ENCODE peak calls at places on chromosomes 1 and 21, in four cellular contexts. One of them, this sample, is unnamed.

GRCh38 chr1:245768596-245768995 is 613.8 kb downstream of the KIF26B start:
- DNase-seq in PC-3: no peak
- DNase-seq in neural progenitor cell: no peak
- DNase-seq in GM23248: no peak
- DNase-seq in this sample: no peak

GRCh38 chr1:179169616-179170467 is 59.6 kb downstream of the ABL2 start:
- DNase-seq in GM23248: peak; percentile 90
- DNase-seq in neural progenitor cell: no peak
- DNase-seq in PC-3: peak; percentile 64
- DNase-seq in this sample: no peak

GRCh38 chr1:177256153-177256814 is 85.5 kb downstream of the BRINP2 start:
- DNase-seq in PC-3: peak; percentile 97
- DNase-seq in neural progenitor cell: peak; percentile 82
- DNase-seq in GM23248: peak; percentile 89
- DNase-seq in this sample: no peak

GRCh38 chr1:246306415-246307037 is 200.6 kb downstream of the SMYD3 start:
- DNase-seq in neural progenitor cell: peak; percentile 26
- DNase-seq in GM23248: peak; percentile 22
- DNase-seq in PC-3: no peak
- DNase-seq in this sample: no peak

GRCh38 chr1:180857947-180858768 is 54.5 kb upstream of the KIAA1614 start:
- DNase-seq in GM23248: no peak
- DNase-seq in neural progenitor cell: no peak
- DNase-seq in PC-3: no peak
- DNase-seq in this sample: no peak

GRCh38 chr1:219373616-219373935 is 199.9 kb downstream of the LYPLAL1 start:
- DNase-seq in GM23248: no peak
- DNase-seq in PC-3: no peak
- DNase-seq in neural progenitor cell: no peak
- DNase-seq in this sample: no peak

GRCh38 chr1:203113308-203113707 is 14.2 kb upstream of the ADORA1 start:
- DNase-seq in PC-3: no peak
- DNase-seq in neural progenitor cell: no peak
- DNase-seq in GM23248: no peak
- DNase-seq in this sample: no peak

GRCh38 chr1:21673277-21673780 is 4.2 kb upstream of the RAP1GAP start:
- DNase-seq in neural progenitor cell: no peak
- DNase-seq in GM23248: peak; percentile 71
- DNase-seq in PC-3: peak; percentile 4
- DNase-seq in this sample: no peak

GRCh38 chr1:209567788-209568187 is 15.7 kb upstream of the CAMK1G start:
- DNase-seq in PC-3: peak; percentile 75
- DNase-seq in neural progenitor cell: no peak
- DNase-seq in GM23248: peak; percentile 54
- DNase-seq in this sample: no peak

GRCh38 chr1:224333309-224333926 is 3.4 kb upstream of the NVL start:
- DNase-seq in neural progenitor cell: peak; percentile 66
- DNase-seq in GM23248: peak; percentile 72
- DNase-seq in PC-3: peak; percentile 86
- DNase-seq in this sample: peak; percentile 81

GRCh38 chr1:58017641-58018040 is 528.9 kb downstream of the OMA1 start:
- DNase-seq in neural progenitor cell: peak; percentile 15
- DNase-seq in GM23248: no peak
- DNase-seq in PC-3: no peak
- DNase-seq in this sample: no peak

GRCh38 chr1:218336353-218336752 is 8.8 kb upstream of the TGFB2 start:
- DNase-seq in GM23248: peak; percentile 33
- DNase-seq in PC-3: no peak
- DNase-seq in neural progenitor cell: no peak
- DNase-seq in this sample: no peak

GRCh38 chr21:42763578-42764442 is 110.4 kb downstream of the PDE9A start:
- DNase-seq in PC-3: peak; percentile 34
- DNase-seq in GM23248: no peak
- DNase-seq in neural progenitor cell: no peak
- DNase-seq in this sample: no peak

GRCh38 chr1:78102082-78102481 is 56.3 kb downstream of the GIPC2 start:
- DNase-seq in GM23248: peak; percentile 93
- DNase-seq in neural progenitor cell: no peak
- DNase-seq in PC-3: peak; percentile 13
- DNase-seq in this sample: no peak

GRCh38 chr1:210364479-210364878 is 35.8 kb downstream of the HHAT start:
- DNase-seq in PC-3: no peak
- DNase-seq in GM23248: no peak
- DNase-seq in neural progenitor cell: no peak
- DNase-seq in this sample: no peak

GRCh38 chr1:3917761-3918160 is 17.7 kb upstream of the C1orf174 start:
- DNase-seq in neural progenitor cell: no peak
- DNase-seq in GM23248: no peak
- DNase-seq in PC-3: no peak
- DNase-seq in this sample: no peak

GRCh38 chr1:16628361-16629111 is 15.2 kb upstream of the NBPF1 start:
- DNase-seq in neural progenitor cell: no peak
- DNase-seq in PC-3: no peak
- DNase-seq in GM23248: no peak
- DNase-seq in this sample: no peak

GRCh38 chr21:26332873-26333272 is 162.3 kb upstream of the APP start:
- DNase-seq in GM23248: peak; percentile 1
- DNase-seq in PC-3: peak; percentile 14
- DNase-seq in neural progenitor cell: no peak
- DNase-seq in this sample: no peak

GRCh38 chr1:244353572-244354091 is 98.1 kb downstream of the ADSS2 start:
- DNase-seq in neural progenitor cell: peak; percentile 73
- DNase-seq in GM23248: peak; percentile 100
- DNase-seq in PC-3: peak; percentile 95
- DNase-seq in this sample: no peak

DNA sequence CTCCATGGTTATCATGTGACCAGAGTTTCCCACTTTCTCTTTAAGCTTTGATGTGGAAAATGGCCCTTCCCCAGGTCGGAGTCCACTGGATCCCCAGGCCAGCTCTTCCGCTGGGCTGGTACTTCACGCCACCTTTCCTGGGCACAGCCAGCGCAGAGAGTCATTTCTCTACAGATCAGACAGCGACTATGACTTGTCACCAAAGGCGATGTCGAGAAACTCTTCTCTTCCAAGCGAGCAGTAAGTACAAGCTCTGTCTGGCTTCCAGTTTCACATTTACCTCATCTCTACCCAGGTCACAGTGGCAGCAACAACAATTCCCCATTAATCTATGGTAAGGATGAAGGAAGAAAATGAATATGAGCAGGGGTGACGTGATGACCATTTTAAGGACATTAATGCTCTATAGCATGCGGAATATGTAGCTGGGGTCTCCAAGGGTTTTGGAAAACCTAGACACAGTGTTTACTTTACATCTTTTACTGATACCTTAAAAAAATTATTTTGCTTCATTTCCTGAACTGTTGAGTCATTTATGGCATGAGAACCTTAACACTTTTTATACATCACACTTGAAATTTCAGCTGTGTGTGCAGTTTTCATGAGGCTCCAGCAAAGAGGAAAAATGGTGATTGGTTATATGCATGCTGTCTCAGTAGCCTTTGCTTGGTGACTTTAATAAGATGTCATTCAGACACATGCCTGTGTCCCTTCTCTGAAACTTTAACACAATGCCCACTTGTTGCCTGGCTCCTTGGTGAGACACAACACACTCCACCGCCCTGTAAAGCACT is 286.3 kb upstream of the SGIP1 start:
- DNase-seq in GM23248: no peak
- DNase-seq in neural progenitor cell: no peak
- DNase-seq in PC-3: no peak
- DNase-seq in this sample: peak; percentile 56
- H3F3A ChIP-seq in GM23248: peaks cover 13% of the 10 kb centered on the region
- H3F3A ChIP-seq in neural progenitor cell: no peaks in the 10 kb centered on the region
- H3F3A ChIP-seq in PC-3: no peaks in the 10 kb centered on the region
- H3F3A ChIP-seq in this sample: peaks cover 18% of the 10 kb centered on the region

GRCh38 chr1:94981574-94981973 is 54.7 kb upstream of the CNN3 start:
- DNase-seq in PC-3: no peak
- DNase-seq in GM23248: no peak
- DNase-seq in neural progenitor cell: no peak
- DNase-seq in this sample: no peak

GRCh38 chr1:94979126-94979525 is 52.2 kb upstream of the CNN3 start:
- DNase-seq in PC-3: no peak
- DNase-seq in GM23248: no peak
- DNase-seq in neural progenitor cell: no peak
- DNase-seq in this sample: no peak

GRCh38 chr1:94980909-94981252 is 54.0 kb upstream of the CNN3 start:
- DNase-seq in PC-3: no peak
- DNase-seq in neural progenitor cell: no peak
- DNase-seq in GM23248: no peak
- DNase-seq in this sample: no peak

GRCh38 chr1:94978401-94978800 is 51.5 kb upstream of the CNN3 start:
- DNase-seq in PC-3: no peak
- DNase-seq in neural progenitor cell: no peak
- DNase-seq in GM23248: no peak
- DNase-seq in this sample: no peak

DNA sequence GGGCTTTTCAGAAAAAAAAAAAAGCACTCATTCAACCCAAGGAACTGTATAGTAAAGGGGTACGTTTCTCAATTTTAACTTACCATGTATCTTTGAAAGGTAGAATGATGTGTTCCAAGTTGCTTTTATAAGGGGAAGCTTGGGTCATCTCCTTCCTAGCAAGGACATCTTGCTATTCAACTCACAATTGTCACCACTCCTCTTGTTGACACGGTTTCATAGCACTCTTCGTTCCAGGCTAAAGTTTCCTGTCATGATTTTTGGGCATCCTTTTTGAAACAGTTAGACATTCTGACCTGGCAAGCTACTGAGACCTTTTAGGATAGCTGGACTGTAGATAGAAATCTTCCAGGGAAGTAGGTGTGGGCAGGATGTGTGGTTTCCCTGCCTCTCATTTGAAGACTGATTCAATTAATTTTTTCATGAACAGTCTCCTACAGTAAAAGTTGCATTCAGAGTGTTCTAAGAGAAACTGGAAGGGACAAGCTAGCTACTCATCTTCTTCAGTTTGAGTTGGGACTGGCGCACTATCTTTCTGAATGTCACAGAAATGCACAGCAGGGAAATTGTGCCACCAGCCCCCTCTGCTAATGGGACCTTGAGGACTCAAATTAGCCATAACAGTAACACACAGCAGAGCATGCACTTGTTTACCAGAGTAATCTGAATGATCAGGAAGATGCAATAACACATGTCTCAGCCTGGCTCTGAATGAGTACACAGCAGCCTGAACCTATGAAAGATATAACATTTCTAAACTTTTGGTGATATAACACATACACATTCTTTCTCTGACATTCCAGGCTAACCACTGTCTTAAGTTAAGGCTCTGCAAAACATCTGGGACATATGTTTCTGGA is 53.4 kb upstream of the CNN3 start:
- DNase-seq in PC-3: no peak
- DNase-seq in neural progenitor cell: no peak
- DNase-seq in GM23248: peak; percentile 52
- DNase-seq in this sample: no peak
- H3K4me2 ChIP-seq in PC-3: no peak overlapping the region
- H3K4me2 ChIP-seq in neural progenitor cell: no peak overlapping the region
- H3K4me2 ChIP-seq in GM23248: peak overlapping the region; percentile 20
- H3K4me2 ChIP-seq in this sample: no peak overlapping the region

GRCh38 chr1:33433509-33434362 is 2.8 kb upstream of the PHC2 start:
- DNase-seq in GM23248: peak; percentile 98
- DNase-seq in PC-3: peak; percentile 99
- DNase-seq in neural progenitor cell: no peak
- DNase-seq in this sample: no peak
- H3F3A ChIP-seq in GM23248: peaks cover 34% of the 10 kb centered on the region
- H3F3A ChIP-seq in PC-3: peaks cover 8% of the 10 kb centered on the region
- H3F3A ChIP-seq in neural progenitor cell: peaks cover 19% of the 10 kb centered on the region
- H3F3A ChIP-seq in this sample: no peaks in the 10 kb centered on the region

GRCh38 chr1:151715726-151716404 is 738 bp downstream of the CELF3 start:
- DNase-seq in neural progenitor cell: peak; percentile 80
- DNase-seq in GM23248: no peak
- DNase-seq in PC-3: no peak
- DNase-seq in this sample: no peak
- H3K4me2 ChIP-seq in neural progenitor cell: peak overlapping the region; percentile 92
- H3K4me2 ChIP-seq in GM23248: no peak overlapping the region
- H3K4me2 ChIP-seq in PC-3: no peak overlapping the region
- H3K4me2 ChIP-seq in this sample: no peak overlapping the region